ENCODE peak calls at places on chromosomes 12 and 14, in five cellular contexts. B is fibroblast of lung, O is dorsolateral prefrontal cortex, F is endodermal cell, S is Peyer's patch. P is an unnamed sample.

GRCh38 chr12:79422060-79422812 is 268.5 kb downstream of the PAWR start:
- DNase-seq in B (peak), O (no peak), F (no peak), S (no peak), P (no peak)

GRCh38 chr14:99401196-99401595 is 79.5 kb downstream of the SETD3 start:
- DNase-seq in B (no peak), O (no peak), F (no peak), S (no peak), P (no peak)

GRCh38 chr12:118061876-118062791 is 1.2 kb upstream of the WSB2 start:
- DNase-seq in B (peak), O (no peak), F (peak), S (peak), P (peak)

GRCh38 chr14:103123128-103123633 is at the start of gene TNFAIP2:
- DNase-seq in B (no peak), O (no peak), F (no peak), S (no peak), P (no peak)

GRCh38 chr14:78091361-78091760 is 78.8 kb upstream of the NRXN3 start:
- DNase-seq in B (no peak), O (no peak), F (no peak), S (no peak), P (no peak)

GRCh38 chr12:124698998-124699305 is 131.5 kb upstream of the NCOR2 start:
- DNase-seq in B (no peak), O (no peak), F (no peak), S (no peak), P (no peak)

GRCh38 chr12:10540776-10541205 is 35.1 kb downstream of the EIF2S3B start:
- DNase-seq in B (peak), O (no peak), F (no peak), S (no peak), P (no peak)

GRCh38 chr14:55123101-55123500 is 6.0 kb upstream of the LGALS3 start:
- DNase-seq in B (peak), O (no peak), F (no peak), S (no peak), P (no peak)

GRCh38 chr14:69268223-69268622 is 8.3 kb downstream of the GALNT16 start:
- DNase-seq in B (peak), O (no peak), F (no peak), S (no peak), P (no peak)

GRCh38 chr14:32073537-32074189 is 3.4 kb upstream of the ARHGAP5 start:
- DNase-seq in B (peak), O (no peak), F (peak), S (peak), P (no peak)

GRCh38 chr14:68501621-68502052 is 291.2 kb downstream of the ZFP36L1 start:
- DNase-seq in B (no peak), O (no peak), F (no peak), S (no peak), P (no peak)

GRCh38 chr14:71647086-71647784 is 285.0 kb upstream of the RGS6 start:
- DNase-seq in B (no peak), O (no peak), F (peak), S (no peak), P (no peak)

GRCh38 chr12:28866715-28867503 is 282.2 kb upstream of the FAR2 start:
- DNase-seq in B (peak), O (no peak), F (no peak), S (no peak), P (no peak)

GRCh38 chr14:56949828-56950227 is 139.5 kb upstream of the OTX2 start:
- DNase-seq in B (no peak), O (no peak), F (no peak), S (peak), P (no peak)

GRCh38 chr12:30582943-30583342 is 112.7 kb downstream of the IPO8 start:
- DNase-seq in B (peak), O (no peak), F (no peak), S (no peak), P (no peak)

GRCh38 chr12:52232233-52232915 is 669 bp upstream of the KRT7 start:
- DNase-seq in B (no peak), O (no peak), F (no peak), S (no peak), P (peak)

GRCh38 chr12:46390881-46391280 is 18.3 kb upstream of the SLC38A2 start:
- DNase-seq in B (no peak), O (no peak), F (peak), S (no peak), P (no peak)

GRCh38 chr12:46388427-46388992 is 15.9 kb upstream of the SLC38A2 start:
- DNase-seq in B (peak), O (no peak), F (no peak), S (no peak), P (no peak)

GRCh38 chr12:46390304-46390703 is 17.7 kb upstream of the SLC38A2 start:
- DNase-seq in B (no peak), O (no peak), F (no peak), S (no peak), P (no peak)

GRCh38 chr12:46387697-46388096 is 15.1 kb upstream of the SLC38A2 start:
- DNase-seq in B (no peak), O (no peak), F (peak), S (peak), P (no peak)

DNA sequence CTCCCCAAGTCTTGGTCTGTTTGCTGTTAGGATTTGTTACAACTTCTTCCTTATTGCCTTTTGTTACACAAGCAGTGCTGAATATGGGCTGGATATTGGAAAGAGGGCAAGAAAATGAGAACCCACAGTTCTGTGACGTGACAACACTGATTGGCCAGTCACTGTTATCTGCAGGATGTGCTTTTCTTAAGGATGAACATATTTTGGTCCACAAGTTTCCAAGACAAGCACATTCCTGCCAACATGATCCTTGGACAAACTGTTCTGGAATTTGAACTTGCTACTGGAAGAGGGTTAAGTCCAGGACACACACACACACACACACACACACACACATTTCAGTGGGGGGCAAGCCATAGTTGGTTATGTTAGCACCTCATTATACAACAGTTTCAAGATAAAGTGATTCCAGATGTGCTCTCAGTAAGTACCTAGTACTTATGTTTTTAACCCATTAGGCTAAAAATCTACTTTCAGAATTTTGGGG is 16.6 kb upstream of the SLC38A2 start:
- DNase-seq in B (peak), O (no peak), F (peak), S (no peak), P (no peak)
- H3K27ac ChIP-seq in B (peak), O (no peak), F (no peak), S (peak), P (peak)

GRCh38 chr12:103102225-103102744 is 144.8 kb downstream of the ASCL1 start:
- DNase-seq in B (no peak), O (no peak), F (no peak), S (no peak), P (no peak)

GRCh38 chr12:103097496-103097895 is 140.0 kb downstream of the ASCL1 start:
- DNase-seq in B (no peak), O (no peak), F (no peak), S (no peak), P (no peak)

GRCh38 chr12:103105971-103106597 is 148.6 kb downstream of the ASCL1 start:
- DNase-seq in B (no peak), O (no peak), F (no peak), S (no peak), P (no peak)

GRCh38 chr12:103100226-103100866 is 142.9 kb downstream of the ASCL1 start:
- DNase-seq in B (no peak), O (no peak), F (no peak), S (no peak), P (no peak)
- H3K4me3 ChIP-seq in B (no peak), O (no peak), F (no peak), S (no peak), P (no peak)

GRCh38 chr14:50452285-50452684 is 55.6 kb upstream of the CDKL1 start:
- DNase-seq in B (no peak), O (no peak), F (no peak), S (no peak), P (no peak)

GRCh38 chr14:50452979-50453705 is 56.5 kb upstream of the CDKL1 start:
- DNase-seq in B (peak), O (no peak), F (no peak), S (no peak), P (no peak)

GRCh38 chr14:50451854-50452253 is 55.2 kb upstream of the CDKL1 start:
- DNase-seq in B (no peak), O (no peak), F (no peak), S (no peak), P (no peak)

DNA sequence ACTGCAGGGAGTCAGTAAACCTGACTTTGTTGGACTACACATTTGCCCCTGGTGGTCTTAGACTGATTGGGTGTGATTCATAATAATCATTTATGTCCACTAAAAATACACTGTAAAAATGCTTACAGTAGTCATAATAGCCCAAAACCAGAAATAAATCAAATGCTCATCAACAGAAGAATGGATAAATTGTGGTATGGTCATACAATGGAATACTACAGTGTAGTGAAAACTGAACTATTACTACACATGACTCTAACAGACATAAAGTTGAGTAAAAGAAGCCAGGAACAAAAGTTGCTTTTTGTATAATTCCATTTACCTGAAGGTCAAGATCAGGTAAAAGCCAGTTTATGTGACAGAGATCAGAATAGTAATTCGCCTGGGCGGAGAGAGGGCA is 57.2 kb upstream of the CDKL1 start:
- DNase-seq in B (no peak), O (no peak), F (no peak), S (no peak), P (no peak)
- H3K27ac ChIP-seq in B (peak), O (peak), F (no peak), S (no peak), P (peak)

GRCh38 chr12:130713581-130713991 is 2.5 kb downstream of the RIMBP2 start:
- DNase-seq in B (no peak), O (no peak), F (peak), S (peak), P (no peak)

GRCh38 chr12:130714091-130714590 is 2.0 kb downstream of the RIMBP2 start:
- DNase-seq in B (no peak), O (no peak), F (peak), S (peak), P (no peak)

GRCh38 chr12:130715150-130715995 is 726 bp downstream of the RIMBP2 start:
- DNase-seq in B (no peak), O (no peak), F (peak), S (peak), P (no peak)

GRCh38 chr12:130715996-130716917 is at the start of gene RIMBP2:
- DNase-seq in B (peak), O (no peak), F (peak), S (no peak), P (no peak)

DNA sequence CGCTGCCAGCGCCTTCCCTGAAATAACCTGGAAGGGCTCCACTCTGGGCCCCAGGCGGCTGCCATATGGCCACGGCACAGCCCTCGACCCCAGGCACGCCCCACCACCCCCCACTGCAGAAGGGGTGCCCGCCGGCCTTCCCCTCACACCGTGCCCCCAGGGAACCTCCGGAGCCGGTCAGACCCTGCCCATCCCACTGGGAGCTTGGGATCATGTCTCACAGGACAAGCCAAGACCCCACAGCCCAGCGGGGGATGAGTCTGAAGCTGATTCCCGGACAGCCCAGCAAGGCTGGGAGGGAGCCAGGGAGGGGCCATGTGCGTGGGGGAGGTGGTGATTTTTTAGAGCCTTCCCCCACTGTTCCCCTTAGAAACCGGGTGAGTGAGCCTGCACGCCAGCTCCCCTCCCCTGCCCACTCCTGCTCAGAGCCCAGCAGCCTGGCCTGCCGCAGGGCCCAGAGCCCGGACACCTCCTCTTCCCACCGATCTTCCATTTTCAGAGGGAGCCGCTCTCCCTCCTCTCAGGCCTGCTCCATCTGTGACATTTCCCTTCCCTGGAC is 1.4 kb downstream of the RIMBP2 start:
- DNase-seq in B (no peak), O (no peak), F (peak), S (peak), P (no peak)
- H3K4me3 ChIP-seq in B (no peak), O (peak), F (peak), S (no peak), P (peak)

GRCh38 chr12:121980211-121980891 is 41.3 kb upstream of the BCL7A start:
- DNase-seq in B (peak), O (no peak), F (no peak), S (peak), P (no peak)

GRCh38 chr12:121981456-121981855 is 40.2 kb upstream of the BCL7A start:
- DNase-seq in B (no peak), O (no peak), F (no peak), S (no peak), P (no peak)

GRCh38 chr12:121983546-121984205 is 38.0 kb upstream of the BCL7A start:
- DNase-seq in B (no peak), O (no peak), F (no peak), S (no peak), P (no peak)

GRCh38 chr12:121982950-121983349 is 38.7 kb upstream of the BCL7A start:
- DNase-seq in B (no peak), O (no peak), F (no peak), S (no peak), P (no peak)

DNA sequence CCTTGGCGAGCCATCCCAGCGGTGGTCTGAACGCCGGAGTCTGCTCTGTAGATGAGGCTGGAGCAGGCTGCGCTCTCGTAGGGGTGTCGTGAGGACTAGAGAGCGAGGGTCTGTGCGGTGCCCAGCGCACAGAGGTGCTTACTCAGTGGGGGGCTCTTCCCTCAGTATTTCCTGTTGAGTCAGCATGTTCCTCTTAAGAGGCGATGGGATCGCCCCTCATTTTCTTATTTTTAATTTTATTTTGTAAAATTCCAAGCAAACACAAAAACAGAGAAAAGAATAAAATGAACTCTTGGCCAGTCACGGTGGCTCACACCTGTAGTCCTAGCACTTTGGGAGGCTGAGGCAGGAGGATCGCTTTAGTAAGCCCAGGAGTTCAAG is 40.8 kb upstream of the BCL7A start:
- DNase-seq in B (no peak), O (no peak), F (no peak), S (no peak), P (no peak)
- H3K27ac ChIP-seq in B (no peak), O (no peak), F (no peak), S (peak), P (no peak)

DNA sequence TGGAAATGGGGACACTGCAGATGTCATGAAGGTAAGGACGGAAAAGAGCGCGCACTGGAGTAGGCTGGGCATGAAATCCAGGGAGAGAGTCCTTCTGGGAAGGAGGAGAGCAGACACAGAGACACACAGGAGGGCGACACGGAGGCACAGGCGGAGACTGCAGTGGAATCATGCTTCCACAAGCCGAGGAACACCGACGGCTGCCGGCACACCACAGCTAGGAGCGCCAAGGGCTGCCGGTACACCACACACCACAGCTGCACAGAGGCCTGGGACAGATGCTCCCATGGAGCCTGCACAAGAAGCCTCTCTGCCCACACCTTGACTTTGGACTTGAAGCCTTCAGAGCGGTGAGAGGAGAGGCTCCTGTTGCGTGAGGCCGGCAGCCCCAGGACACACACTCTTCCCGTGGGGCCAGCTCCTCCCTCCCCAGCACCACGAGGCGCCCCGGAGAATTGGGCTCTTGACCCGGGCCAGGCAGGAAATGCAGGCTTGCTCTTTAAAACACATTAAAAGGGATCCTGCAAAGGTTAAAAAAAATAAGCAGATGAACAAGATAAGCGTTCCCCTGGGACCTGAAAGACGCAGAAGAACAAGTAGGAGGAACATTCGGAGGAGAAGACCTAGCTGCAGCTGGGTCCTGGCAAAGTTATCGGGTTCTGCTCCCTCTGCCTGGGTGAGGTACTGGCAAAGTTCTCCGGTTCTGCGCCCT is 28.3 kb upstream of the FZD10 start:
- DNase-seq in B (no peak), O (no peak), F (no peak), S (no peak), P (no peak)
- H3K4me3 ChIP-seq in B (no peak), O (no peak), F (no peak), S (no peak), P (no peak)